ENCODE peak calls at places on chromosome 1, in nine cellular contexts. L is K562, Z is A549, Q is SK-N-SH, J is HCT116, B is GM12878, F is Panc1, K is HepG2, S is HL-60. H is an unnamed sample.

GRCh38 chr1:43548285-43549271 is 17.9 kb downstream of the PTPRF start:
- DNase-seq in S (no peak), Q (no peak), K (peak; percentile 98), B (no peak), L (no peak), J (no peak), Z (peak; percentile 67), F (no peak), H (peak; percentile 35)

GRCh38 chr1:202135221-202135721 is 9.3 kb downstream of the ARL8A start:
- DNase-seq in Z (peak; percentile 73), Q (peak; percentile 93), J (peak; percentile 24), B (no peak), L (peak; percentile 90), F (peak; percentile 42), K (peak; percentile 52), S (peak; percentile 64), H (peak; percentile 89)

GRCh38 chr1:27100797-27101491 is 54.0 kb downstream of the SLC9A1 start:
- DNase-seq in Q (no peak), B (no peak), K (no peak), J (no peak), Z (no peak), L (no peak), S (no peak), F (no peak), H (no peak)

GRCh38 chr1:185104083-185104482 is 52.7 kb downstream of the TRMT1L start:
- DNase-seq in S (no peak), B (no peak), Q (no peak), Z (no peak), J (no peak), L (no peak), K (no peak), F (no peak), H (no peak)

GRCh38 chr1:31689821-31690220 is 14.0 kb downstream of the COL16A1 start:
- DNase-seq in K (no peak), Z (peak; percentile 64), B (no peak), Q (no peak), L (no peak), J (peak; percentile 67), F (no peak), S (no peak), H (no peak)

GRCh38 chr1:84773933-84774497 is 83.8 kb upstream of the SSX2IP start:
- DNase-seq in L (no peak), Z (no peak), S (no peak), K (no peak), Q (no peak), F (no peak), B (no peak), J (no peak), H (no peak)

GRCh38 chr1:39799770-39800470 is 11.3 kb upstream of the BMP8B start:
- DNase-seq in F (peak; percentile 77), Q (peak; percentile 92), S (peak; percentile 18), Z (peak; percentile 69), B (no peak), K (peak; percentile 52), J (peak; percentile 39), L (peak; percentile 89), H (peak; percentile 78)

GRCh38 chr1:230163205-230163604 is 96.2 kb downstream of the GALNT2 start:
- DNase-seq in B (no peak), K (no peak), F (no peak), S (no peak), Z (no peak), Q (no peak), L (no peak), J (no peak), H (no peak)

GRCh38 chr1:28301368-28302174 is 27.3 kb upstream of the MED18 start:
- DNase-seq in J (no peak), Z (no peak), Q (no peak), F (no peak), L (peak; percentile 16), S (no peak), K (no peak), B (no peak), H (no peak)

GRCh38 chr1:32861904-32862698 is 8.6 kb downstream of the FNDC5 start:
- DNase-seq in B (no peak), Z (no peak), F (no peak), K (no peak), J (no peak), S (no peak), Q (no peak), L (no peak), H (no peak)

GRCh38 chr1:230215049-230215448 is 148.0 kb downstream of the GALNT2 start:
- DNase-seq in K (peak; percentile 7), J (no peak), F (no peak), L (no peak), Z (peak; percentile 28), B (no peak), S (no peak), Q (no peak), H (peak; percentile 34)

GRCh38 chr1:235953801-235954200 is 87.1 kb upstream of the LYST start:
- DNase-seq in S (no peak), Q (no peak), J (no peak), Z (no peak), L (no peak), K (no peak), F (no peak), B (no peak), H (no peak)

GRCh38 chr1:194865367-194865766 is 1679.0 kb upstream of the B3GALT2 start:
- DNase-seq in B (no peak), J (no peak), Z (no peak), F (no peak), Q (no peak), S (no peak), L (no peak), K (no peak), H (no peak)

GRCh38 chr1:70475023-70475422 is 64.0 kb downstream of the CTH start:
- DNase-seq in Z (no peak), F (no peak), S (no peak), J (no peak), Q (no peak), L (no peak), B (no peak), K (no peak), H (no peak)

GRCh38 chr1:2597441-2598328 is 11.1 kb downstream of the PRXL2B start:
- DNase-seq in B (no peak), Q (no peak), S (no peak), F (no peak), L (no peak), K (no peak), Z (no peak), J (no peak), H (no peak)

GRCh38 chr1:8602471-8603219 is 214.8 kb downstream of the RERE start:
- DNase-seq in Q (no peak), K (no peak), Z (no peak), B (no peak), J (no peak), F (no peak), L (no peak), S (no peak), H (no peak)

GRCh38 chr1:244796719-244797406 is 38.6 kb upstream of the COX20 start:
- DNase-seq in F (peak; percentile 43), J (peak; percentile 35), K (peak; percentile 51), S (peak; percentile 55), Q (peak; percentile 69), L (peak; percentile 66), Z (peak; percentile 67), B (no peak), H (peak; percentile 81)

GRCh38 chr1:158793604-158794003 is 12.6 kb upstream of the OR6N2 start:
- DNase-seq in S (peak; percentile 55), Q (no peak), J (no peak), L (no peak), K (no peak), Z (no peak), B (no peak), F (no peak), H (peak; percentile 68)

GRCh38 chr1:50973255-50973654 is 3.2 kb downstream of the CDKN2C start:
- DNase-seq in K (no peak), L (no peak), F (no peak), S (no peak), B (no peak), J (no peak), Z (no peak), Q (no peak), H (no peak)

GRCh38 chr1:76170522-76170921 is 96.0 kb downstream of the ST6GALNAC3 start:
- DNase-seq in L (no peak), K (no peak), S (no peak), Z (no peak), F (no peak), B (no peak), J (no peak), Q (no peak), H (no peak)

GRCh38 chr1:20440785-20441200 is 45.2 kb downstream of the CAMK2N1 start:
- DNase-seq in Z (peak; percentile 68), L (peak; percentile 91), K (peak; percentile 58), Q (peak; percentile 80), F (no peak), S (peak; percentile 38), J (peak; percentile 77), B (no peak), H (peak; percentile 88)

GRCh38 chr1:198265073-198265661 is 108.4 kb downstream of the NEK7 start:
- DNase-seq in B (no peak), S (no peak), J (no peak), Q (no peak), Z (no peak), K (no peak), L (peak; percentile 33), F (no peak), H (peak; percentile 22)

GRCh38 chr1:109188776-109189175 is 24.9 kb upstream of the SARS1 start:
- DNase-seq in S (no peak), L (no peak), Z (no peak), Q (no peak), K (no peak), B (no peak), J (no peak), F (no peak), H (no peak)

GRCh38 chr1:6868371-6869001 is 83.2 kb downstream of the CAMTA1 start:
- DNase-seq in F (no peak), S (no peak), J (no peak), K (no peak), B (no peak), L (no peak), Z (no peak), Q (no peak), H (no peak)
- H3K4me3 ChIP-seq in F (no peak overlapping the region), S (no peak overlapping the region), J (no peak overlapping the region), K (no peak overlapping the region), B (no peak overlapping the region), L (no peak overlapping the region), Z (no peak overlapping the region), Q (no peak overlapping the region), H (no peak overlapping the region)

GRCh38 chr1:30525980-30526651 is 197.3 kb downstream of the MATN1 start:
- DNase-seq in L (no peak), S (no peak), J (peak; percentile 79), Z (peak; percentile 53), F (no peak), B (no peak), Q (no peak), K (peak; percentile 7), H (no peak)
- TF ChIP-seq REST in L (no peak), S (no peak), J (no peak), Z (no peak), F (no peak), B (no peak), Q (no peak), K (no peak), H (no peak)

GRCh38 chr1:151513626-151514101 is 2.5 kb downstream of the CGN start:
- DNase-seq in Q (peak; percentile 64), B (no peak), K (peak; percentile 76), L (no peak), S (no peak), J (no peak), Z (no peak), F (no peak), H (peak; percentile 62)
- H3K4me3 ChIP-seq in Q (no peak overlapping the region), B (no peak overlapping the region), K (peak overlapping the region; percentile 80), L (no peak overlapping the region), S (no peak overlapping the region), J (peak overlapping the region; percentile 72), Z (no peak overlapping the region), F (no peak overlapping the region), H (peak overlapping the region; percentile 91)

GRCh38 chr1:157170677-157171515 is 32.7 kb upstream of the ETV3 start:
- DNase-seq in K (peak; percentile 12), J (peak; percentile 64), Z (peak; percentile 63), F (no peak), Q (no peak), L (peak; percentile 51), B (no peak), S (peak; percentile 58), H (peak; percentile 87)
- TF ChIP-seq REST in K (no peak), J (no peak), Z (no peak), F (no peak), Q (no peak), L (no peak), B (no peak), S (no peak), H (no peak)

H was measured in GM23338.